ENCODE peak calls at places on chromosomes 7 and 10, in seven cellular contexts. K is GM12892, O is transverse colon, Q is prostate gland, I is testis, Z is stomach, E is GM12878. D is an unnamed sample.

GRCh38 chr10:119535310-119535709 is 7.2 kb downstream of the RGS10 start:
- DNase-seq in K (no peak), O (no peak), Q (no peak), I (no peak), Z (no peak), E (no peak), D (no peak)

GRCh38 chr10:35359056-35359455 is 22.7 kb downstream of the CCNY start:
- DNase-seq in K (no peak), O (no peak), Q (no peak), I (no peak), Z (no peak), E (no peak), D (no peak)

GRCh38 chr7:50085344-50085743 is 7.7 kb downstream of the ZPBP start:
- DNase-seq in K (no peak), O (no peak), Q (no peak), I (no peak), Z (no peak), E (no peak), D (no peak)

GRCh38 chr10:121994429-121994881 is 5.5 kb downstream of the TACC2 start:
- DNase-seq in K (no peak), O (peak), Q (peak), I (peak), Z (peak), E (no peak), D (no peak)

GRCh38 chr10:541750-542371 is 147.6 kb downstream of the DIP2C start:
- DNase-seq in K (no peak), O (no peak), Q (no peak), I (no peak), Z (peak), E (no peak), D (no peak)

GRCh38 chr7:37432240-37432917 is 16.3 kb downstream of the ELMO1 start:
- DNase-seq in K (no peak), O (no peak), Q (no peak), I (no peak), Z (no peak), E (no peak), D (no peak)

GRCh38 chr10:89741126-89741762 is 39.9 kb downstream of the KIF20B start:
- DNase-seq in K (no peak), O (no peak), Q (no peak), I (no peak), Z (no peak), E (no peak), D (no peak)

GRCh38 chr7:21318916-21319270 is 109.0 kb upstream of the SP4 start:
- DNase-seq in K (no peak), O (no peak), Q (no peak), I (no peak), Z (no peak), E (no peak), D (no peak)

GRCh38 chr7:89685287-89685686 is 469.0 kb upstream of the STEAP1 start:
- DNase-seq in K (no peak), O (no peak), Q (no peak), I (no peak), Z (no peak), E (no peak), D (no peak)

GRCh38 chr7:103011650-103012049 is 62.9 kb downstream of the FBXL13 start:
- DNase-seq in K (no peak), O (no peak), Q (no peak), I (no peak), Z (no peak), E (no peak), D (no peak)

GRCh38 chr10:44960482-44961230 is 1.1 kb downstream of the RASSF4 start:
- DNase-seq in K (no peak), O (no peak), Q (no peak), I (no peak), Z (no peak), E (no peak), D (no peak)

GRCh38 chr7:108007280-108007679 is 4.3 kb upstream of the LAMB1 start:
- DNase-seq in K (no peak), O (no peak), Q (no peak), I (no peak), Z (no peak), E (no peak), D (no peak)

GRCh38 chr7:116588641-116589594 is 64.1 kb downstream of the CAV1 start:
- DNase-seq in K (no peak), O (no peak), Q (peak), I (no peak), Z (no peak), E (no peak), D (no peak)

GRCh38 chr10:71246591-71247143 is 34.3 kb downstream of the UNC5B start:
- DNase-seq in K (no peak), O (peak), Q (peak), I (no peak), Z (peak), E (no peak), D (no peak)

GRCh38 chr10:17783751-17784150 is 25.4 kb upstream of the MRC1 start:
- DNase-seq in K (no peak), O (no peak), Q (no peak), I (no peak), Z (no peak), E (no peak), D (no peak)

GRCh38 chr10:107614939-107615665 is 450.6 kb upstream of the SORCS1 start:
- DNase-seq in K (no peak), O (no peak), Q (no peak), I (no peak), Z (no peak), E (no peak), D (no peak)

GRCh38 chr7:103706805-103707204 is 260.8 kb upstream of the SLC26A5 start:
- DNase-seq in K (no peak), O (no peak), Q (no peak), I (no peak), Z (no peak), E (no peak), D (no peak)

GRCh38 chr7:28688651-28689050 is 269.5 kb downstream of the TRIL start:
- DNase-seq in K (no peak), O (no peak), Q (no peak), I (no peak), Z (no peak), E (no peak), D (no peak)

GRCh38 chr10:938954-939678 is 7.6 kb upstream of the LARP4B start:
- DNase-seq in K (no peak), O (no peak), Q (no peak), I (no peak), Z (no peak), E (no peak), D (no peak)

GRCh38 chr10:124594240-124594639 is 132.6 kb downstream of the LHPP start:
- DNase-seq in K (no peak), O (no peak), Q (no peak), I (no peak), Z (no peak), E (no peak), D (no peak)

GRCh38 chr10:131663411-131663810 is 237.4 kb upstream of the PPP2R2D start:
- DNase-seq in K (no peak), O (no peak), Q (no peak), I (no peak), Z (peak), E (no peak), D (no peak)

GRCh38 chr7:7770228-7770627 is 51.8 kb upstream of the RPA3 start:
- DNase-seq in K (no peak), O (no peak), Q (no peak), I (no peak), Z (no peak), E (no peak), D (no peak)

GRCh38 chr7:105241198-105241597 is 147.5 kb downstream of the SRPK2 start:
- DNase-seq in K (no peak), O (no peak), Q (no peak), I (no peak), Z (no peak), E (no peak), D (no peak)

GRCh38 chr7:27115161-27116018 is 12.9 kb upstream of the HOXA2 start:
- DNase-seq in K (no peak), O (peak), Q (peak), I (no peak), Z (no peak), E (no peak), D (no peak)

GRCh38 chr7:39908973-39909372 is 41.1 kb upstream of the CDK13 start:
- DNase-seq in K (no peak), O (no peak), Q (no peak), I (no peak), Z (no peak), E (no peak), D (no peak)

DNA sequence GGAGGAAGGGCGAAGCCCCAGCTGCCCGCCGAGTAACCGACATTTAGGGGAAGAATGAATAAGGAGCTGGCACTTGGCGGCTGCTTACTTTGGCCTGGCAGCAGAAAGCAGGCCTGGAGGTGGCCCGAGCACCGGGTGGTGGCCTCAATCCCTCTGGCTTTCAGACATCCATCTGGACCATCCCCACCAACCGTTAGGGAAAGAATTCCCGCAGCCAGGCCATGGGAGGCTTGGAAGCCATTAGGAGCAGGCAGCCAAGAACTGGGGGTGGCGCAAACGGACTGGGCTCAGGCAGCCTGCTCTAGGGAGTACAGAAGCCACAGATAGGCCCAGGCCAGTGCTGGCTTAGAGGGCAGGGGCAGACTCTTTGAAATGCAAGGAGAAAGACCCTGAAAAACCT is 132.7 kb downstream of the NEURL1 start:
- DNase-seq in K (no peak), O (no peak), Q (no peak), I (no peak), Z (no peak), E (no peak), D (no peak)
- TF ChIP-seq POLR2A in K (no peak), O (no peak), Q (no peak), I (no peak), Z (no peak), E (no peak), D (no peak)

DNA sequence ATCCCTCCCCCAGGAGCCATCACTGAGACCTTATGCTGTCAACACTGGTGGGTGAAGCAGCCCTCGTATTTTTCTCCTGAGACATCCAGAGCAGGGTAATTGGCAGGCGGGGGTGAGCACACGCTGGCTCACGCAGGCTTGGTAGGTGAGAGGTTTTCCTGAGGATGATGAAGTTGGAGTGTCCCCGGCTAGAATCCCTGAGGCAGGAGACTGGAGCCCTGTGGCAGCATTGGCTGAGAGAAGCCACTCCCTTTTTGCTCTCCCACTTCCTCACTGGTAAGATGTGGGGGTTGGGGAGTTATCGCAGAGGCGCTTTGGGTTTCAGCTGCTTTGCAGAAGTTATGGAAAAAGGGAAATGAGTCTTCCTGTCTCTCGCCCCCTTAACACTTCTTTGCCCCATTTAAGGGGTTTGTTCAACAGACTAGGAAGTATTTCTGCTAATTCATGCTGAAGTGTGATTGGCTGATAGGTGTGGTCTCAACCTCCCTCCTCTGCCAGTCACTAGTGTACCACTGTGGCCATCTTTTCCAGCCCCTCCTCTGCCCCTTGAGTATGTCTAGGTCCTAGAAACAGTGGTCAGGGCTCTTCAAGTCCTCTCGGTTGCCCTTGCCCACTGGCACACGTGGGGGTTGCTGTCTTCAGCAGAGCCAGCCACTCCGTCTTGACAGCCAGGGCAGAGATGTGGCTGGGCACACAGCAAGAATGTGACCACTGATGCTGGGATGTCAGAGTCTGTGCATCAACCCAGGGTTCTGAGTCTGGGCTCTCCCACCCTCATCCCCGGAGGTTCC is 5.7 kb downstream of the ARPC1B start:
- DNase-seq in K (no peak), O (peak), Q (no peak), I (peak), Z (no peak), E (peak), D (no peak)
- TF ChIP-seq POLR2A in K (peak), O (no peak), Q (no peak), I (no peak), Z (no peak), E (peak), D (no peak)

DNA sequence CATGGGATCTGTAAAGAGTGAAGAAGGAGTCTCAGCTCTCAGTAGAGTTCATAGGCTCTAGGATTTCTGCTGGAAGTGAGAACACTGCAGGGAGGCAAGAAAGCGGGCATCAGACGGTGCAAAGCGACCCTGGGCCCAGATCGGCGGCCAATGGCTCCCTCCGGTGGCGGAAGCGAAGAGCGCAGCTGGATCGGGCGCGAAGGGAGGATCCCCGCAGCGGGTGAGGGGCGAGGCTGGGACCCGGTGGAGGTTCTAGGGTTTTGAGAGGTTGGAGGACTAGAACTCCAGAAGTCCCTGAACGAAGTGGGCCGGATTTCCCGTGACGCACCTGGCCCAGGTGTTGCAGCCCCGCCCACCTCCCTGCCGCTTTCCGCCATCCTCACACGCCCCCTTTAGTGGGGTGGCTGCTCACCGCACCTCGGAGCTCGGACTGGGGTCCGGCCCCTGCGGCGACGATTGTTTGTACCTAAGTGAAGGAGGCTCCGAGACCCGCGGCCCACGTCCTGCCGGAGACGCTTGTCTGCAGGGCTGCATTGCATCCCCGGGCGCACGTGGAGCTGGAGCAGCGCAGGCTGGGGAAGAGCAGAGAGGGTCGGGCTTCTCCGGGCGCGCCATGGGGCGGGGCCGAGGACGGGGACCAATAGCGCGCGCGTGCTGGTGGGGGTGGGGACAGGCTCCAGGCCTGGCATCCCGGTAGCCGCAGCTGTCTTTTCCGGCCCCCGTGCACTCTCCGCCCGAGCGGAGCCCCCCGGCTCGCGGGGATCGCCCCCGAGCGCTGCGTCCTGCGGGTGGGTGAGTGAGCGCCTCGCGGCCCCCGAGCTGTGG is at the start of gene SLC12A9:
- DNase-seq in K (peak), O (peak), Q (peak), I (peak), Z (peak), E (peak), D (peak)
- TF ChIP-seq POLR2A in K (peak), O (peak), Q (peak), I (no peak), Z (no peak), E (peak), D (peak)

DNA sequence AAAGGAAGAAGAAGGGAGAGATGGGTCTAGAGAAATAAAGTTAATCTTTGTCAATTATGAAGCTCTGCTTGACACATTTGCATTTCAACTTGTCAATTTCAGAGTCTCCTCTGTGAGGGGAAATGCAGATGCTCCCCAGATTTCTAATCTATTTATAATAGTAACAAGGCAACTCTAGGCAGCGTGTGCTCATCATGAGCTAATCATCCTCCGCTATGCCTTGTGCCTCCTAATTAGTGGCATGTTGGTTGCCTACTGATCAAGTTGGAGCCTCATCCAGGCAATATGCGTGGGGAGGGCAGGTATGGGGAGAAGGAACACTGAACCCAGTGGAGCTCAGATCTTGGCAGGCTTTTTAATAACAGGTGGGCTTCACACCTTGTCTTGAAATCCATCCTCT is 628.6 kb downstream of the SORCS3 start:
- DNase-seq in K (no peak), O (no peak), Q (no peak), I (no peak), Z (no peak), E (no peak), D (no peak)
- TF ChIP-seq POLR2A in K (no peak), O (no peak), Q (no peak), I (no peak), Z (no peak), E (no peak), D (no peak)

GRCh38 chr10:117460846-117461765 is 81.4 kb upstream of the EMX2 start:
- DNase-seq in K (no peak), O (no peak), Q (no peak), I (no peak), Z (no peak), E (no peak), D (no peak)
- TF ChIP-seq POLR2A in K (no peak), O (no peak), Q (no peak), I (no peak), Z (no peak), E (no peak), D (no peak)

GRCh38 chr7:99394188-99394502 is 14.3 kb downstream of the PDAP1 start:
- DNase-seq in K (no peak), O (no peak), Q (no peak), I (no peak), Z (no peak), E (no peak), D (no peak)
- TF ChIP-seq POLR2A in K (no peak), O (no peak), Q (no peak), I (no peak), Z (no peak), E (peak), D (no peak)

DNA sequence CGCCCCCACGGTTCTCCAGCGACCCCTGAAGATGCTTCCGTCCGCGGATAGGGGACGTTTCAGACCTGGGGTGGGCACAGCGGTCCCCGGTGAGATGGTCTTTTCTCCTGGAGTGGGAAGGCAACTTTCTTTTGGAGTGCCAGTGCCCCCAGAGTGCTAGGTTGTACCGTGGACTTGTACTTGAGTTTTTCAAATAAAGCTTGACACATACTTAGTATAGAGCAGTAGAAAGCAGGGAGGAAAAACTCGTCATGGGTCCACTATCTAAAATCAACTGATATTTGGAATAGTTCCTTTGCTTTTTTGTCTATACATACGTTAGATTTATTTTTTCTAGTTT is 28.4 kb downstream of the RBM20 start:
- DNase-seq in K (no peak), O (no peak), Q (no peak), I (no peak), Z (no peak), E (no peak), D (no peak)
- TF ChIP-seq POLR2A in K (no peak), O (no peak), Q (no peak), I (no peak), Z (no peak), E (no peak), D (no peak)

GRCh38 chr7:130872756-130873448 is 138.9 kb upstream of the KLF14 start:
- DNase-seq in K (no peak), O (no peak), Q (no peak), I (no peak), Z (no peak), E (no peak), D (no peak)
- TF ChIP-seq POLR2A in K (no peak), O (no peak), Q (no peak), I (no peak), Z (no peak), E (peak), D (no peak)

GRCh38 chr10:77738496-77739158 is 101.0 kb upstream of the KCNMA1 start:
- DNase-seq in K (no peak), O (no peak), Q (no peak), I (no peak), Z (no peak), E (no peak), D (no peak)
- TF ChIP-seq POLR2A in K (no peak), O (no peak), Q (no peak), I (no peak), Z (no peak), E (no peak), D (no peak)

DNA sequence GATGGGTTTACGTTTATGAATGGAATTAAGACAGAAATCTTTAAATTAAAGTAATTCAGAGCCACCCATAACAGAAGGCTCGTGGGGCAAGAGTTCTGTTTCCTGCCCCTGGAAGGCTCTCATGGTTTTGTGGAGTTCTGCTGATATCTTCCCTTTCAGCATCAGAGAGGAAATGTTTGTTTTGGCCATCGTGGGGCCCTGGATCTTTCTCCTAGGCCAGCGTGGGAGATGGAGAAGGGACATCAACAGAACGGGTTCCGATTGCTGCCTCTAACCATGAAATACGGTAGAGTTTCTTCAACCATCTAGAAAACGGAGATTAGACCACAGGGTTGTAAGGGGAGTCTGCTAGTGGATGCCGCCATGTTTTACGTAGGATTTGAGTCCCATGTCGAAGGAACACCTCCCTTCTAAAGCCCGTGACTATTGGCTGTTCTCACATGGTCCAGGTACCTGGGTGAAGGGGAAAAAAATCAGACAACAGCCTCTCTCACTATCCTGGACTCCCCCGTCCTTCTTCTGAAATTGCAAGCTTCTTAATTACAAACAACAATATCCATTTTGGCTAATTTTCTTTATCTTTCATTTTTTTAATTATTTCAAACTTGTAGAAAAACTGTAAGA is 169.1 kb upstream of the CELF2 start:
- DNase-seq in K (no peak), O (no peak), Q (no peak), I (no peak), Z (no peak), E (no peak), D (no peak)
- TF ChIP-seq POLR2A in K (no peak), O (no peak), Q (no peak), I (no peak), Z (no peak), E (no peak), D (no peak)